ENCODE peak calls at places on chromosomes 5 and 9, in eight cellular contexts. Y is astrocyte, J is BE2C, O is heart left ventricle, L is WERI-Rb-1, T is A549, K is nephron progenitor cell, S is A673. P is an unnamed sample.

GRCh38 chr9:91914937-91915336 is 35.1 kb downstream of the ROR2 start:
- DNase-seq in Y (no peak), J (no peak), O (no peak), L (no peak), T (no peak), K (no peak), S (no peak), P (no peak)

GRCh38 chr5:370959-371810 is 49.7 kb downstream of the AHRR start:
- DNase-seq in Y (no peak), J (no peak), O (no peak), L (no peak), T (no peak), K (no peak), S (no peak), P (peak)

GRCh38 chr9:93603011-93603410 is 26.6 kb downstream of the PHF2 start:
- DNase-seq in Y (no peak), J (no peak), O (no peak), L (no peak), T (no peak), K (no peak), S (no peak), P (no peak)

GRCh38 chr9:78565481-78565880 is 268.6 kb downstream of the PSAT1 start:
- DNase-seq in Y (no peak), J (no peak), O (no peak), L (no peak), T (no peak), K (no peak), S (no peak), P (no peak)

GRCh38 chr5:139903805-139904565 is 108.4 kb downstream of the PSD2 start:
- DNase-seq in Y (no peak), J (peak), O (no peak), L (peak), T (peak), K (peak), S (peak), P (peak)

GRCh38 chr5:178074266-178074952 is 38.9 kb upstream of the N4BP3 start:
- DNase-seq in Y (peak), J (peak), O (no peak), L (peak), T (no peak), K (no peak), S (peak), P (no peak)

GRCh38 chr5:75601996-75602395 is 9.3 kb upstream of the ANKDD1B start:
- DNase-seq in Y (peak), J (no peak), O (no peak), L (no peak), T (no peak), K (no peak), S (no peak), P (no peak)

GRCh38 chr9:99905833-99906402 is 536 bp upstream of the STX17 start:
- DNase-seq in Y (peak), J (no peak), O (no peak), L (peak), T (no peak), K (peak), S (no peak), P (no peak)

GRCh38 chr9:135886147-135886981 is 21.0 kb downstream of the CAMSAP1 start:
- DNase-seq in Y (peak), J (no peak), O (no peak), L (no peak), T (no peak), K (no peak), S (no peak), P (no peak)

GRCh38 chr9:92163276-92163675 is 48.1 kb upstream of the SPTLC1 start:
- DNase-seq in Y (no peak), J (no peak), O (no peak), L (no peak), T (no peak), K (no peak), S (no peak), P (no peak)

GRCh38 chr5:138664276-138664943 is 88.8 kb upstream of the CTNNA1 start:
- DNase-seq in Y (peak), J (no peak), O (no peak), L (peak), T (no peak), K (no peak), S (no peak), P (peak)

GRCh38 chr9:80285325-80285724 is 713.6 kb downstream of the TLE4 start:
- DNase-seq in Y (peak), J (no peak), O (no peak), L (peak), T (no peak), K (no peak), S (peak), P (no peak)
- TF ChIP-seq CTCF in Y (peak), J (peak), O (peak), L (peak), T (peak), K (no peak), S (peak), P (no peak)

DNA sequence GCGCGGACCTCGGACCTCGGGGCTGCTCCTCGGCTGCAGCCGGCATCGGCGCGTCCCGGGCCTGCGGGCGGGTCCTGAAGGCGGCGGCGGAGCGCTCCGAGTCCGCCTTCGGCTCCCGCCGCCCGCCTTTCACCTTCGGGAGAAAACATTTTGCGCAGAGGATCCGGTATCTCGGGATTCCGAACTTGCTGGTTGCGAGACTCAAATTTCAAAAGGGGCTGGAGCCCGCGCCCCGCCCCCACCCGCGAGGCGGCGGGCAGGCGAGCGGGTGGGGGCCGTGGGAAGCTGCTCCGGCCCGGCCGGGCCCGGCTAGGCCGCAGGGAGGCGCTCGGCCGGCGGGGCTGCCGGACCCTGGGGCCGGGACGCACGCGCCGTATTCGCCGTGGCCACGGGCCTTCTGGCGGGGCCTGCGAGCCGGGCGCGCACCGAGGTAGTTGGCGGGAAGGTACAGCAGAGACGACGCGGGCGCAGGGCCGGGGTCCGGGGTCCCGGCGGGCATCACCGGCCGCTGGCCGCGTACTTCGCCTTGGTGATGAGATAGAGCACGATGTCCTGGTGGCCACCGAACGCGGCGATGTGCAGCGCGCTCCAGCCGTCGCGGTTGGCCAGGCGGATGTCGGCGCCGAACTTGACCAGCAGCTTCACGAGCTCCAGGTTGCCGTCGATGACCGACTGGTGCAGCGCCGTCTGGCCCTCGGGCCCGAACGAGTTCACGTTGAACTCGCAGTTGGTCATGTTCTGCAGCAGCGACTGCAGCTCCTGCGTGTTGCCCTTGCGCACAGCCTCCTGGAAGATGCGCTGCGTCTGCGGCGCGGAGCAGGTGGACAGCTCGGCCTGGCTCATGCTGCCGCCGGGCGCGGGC is 754 bp downstream of the NRARP start:
- DNase-seq in Y (peak), J (peak), O (peak), L (peak), T (no peak), K (peak), S (peak), P (peak)
- TF ChIP-seq CTCF in Y (no peak), J (no peak), O (peak), L (peak), T (peak), K (no peak), S (no peak), P (no peak)

GRCh38 chr9:89919171-89919681 is 314.4 kb downstream of the GADD45G start:
- DNase-seq in Y (no peak), J (peak), O (peak), L (peak), T (no peak), K (no peak), S (no peak), P (peak)
- TF ChIP-seq CTCF in Y (no peak), J (peak), O (no peak), L (peak), T (no peak), K (no peak), S (peak), P (no peak)

GRCh38 chr9:117714282-117714681 is 10.1 kb downstream of the TLR4 start:
- DNase-seq in Y (no peak), J (peak), O (no peak), L (peak), T (no peak), K (no peak), S (no peak), P (no peak)
- TF ChIP-seq CTCF in Y (no peak), J (peak), O (no peak), L (peak), T (no peak), K (no peak), S (no peak), P (no peak)

DNA sequence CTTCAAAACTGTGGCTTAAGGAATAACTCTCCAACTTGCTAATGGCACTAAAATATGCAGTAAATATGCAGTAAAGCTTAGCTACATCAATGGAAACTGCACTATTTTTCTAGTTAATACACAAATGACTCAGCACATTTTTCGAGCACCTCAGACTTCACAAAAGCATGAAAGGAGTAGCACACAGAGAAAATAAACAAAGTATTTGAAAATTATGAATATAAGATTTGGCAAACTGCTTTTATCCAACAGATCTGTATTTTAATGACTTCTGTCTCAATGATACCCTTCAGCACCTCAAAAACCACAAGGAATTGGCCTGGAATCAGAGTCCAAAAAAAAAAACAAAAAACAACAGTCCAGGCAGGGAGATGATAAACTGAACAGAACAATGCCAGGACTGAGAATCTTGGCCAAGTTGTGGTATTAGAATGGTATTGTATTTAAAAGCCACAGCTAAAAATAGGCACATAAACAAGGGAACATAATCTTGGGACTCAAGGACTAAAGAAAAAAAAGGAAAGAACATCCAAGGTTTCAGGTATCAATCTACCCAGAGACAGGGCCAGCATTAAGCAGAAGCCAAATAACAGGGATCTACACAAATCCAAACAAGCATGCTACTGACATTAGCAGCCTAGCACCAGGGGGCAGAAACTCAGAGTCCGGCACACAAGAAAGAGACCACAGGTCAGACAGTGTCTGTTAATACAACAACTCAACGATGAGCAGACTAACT is 21.4 kb downstream of the TMEM245 start:
- DNase-seq in Y (peak), J (peak), O (no peak), L (peak), T (no peak), K (peak), S (no peak), P (no peak)
- TF ChIP-seq CTCF in Y (no peak), J (peak), O (peak), L (peak), T (peak), K (peak), S (peak), P (no peak)

GRCh38 chr5:180111273-180111695 is 39.7 kb upstream of the RNF130 start:
- DNase-seq in Y (no peak), J (no peak), O (no peak), L (no peak), T (no peak), K (no peak), S (no peak), P (no peak)

GRCh38 chr5:180113660-180114303 is 42.2 kb upstream of the RNF130 start:
- DNase-seq in Y (no peak), J (no peak), O (no peak), L (no peak), T (no peak), K (no peak), S (no peak), P (no peak)

GRCh38 chr5:180109920-180110319 is 38.4 kb upstream of the RNF130 start:
- DNase-seq in Y (no peak), J (no peak), O (no peak), L (peak), T (no peak), K (no peak), S (no peak), P (no peak)

GRCh38 chr5:180114304-180115003 is 42.9 kb upstream of the RNF130 start:
- DNase-seq in Y (no peak), J (no peak), O (no peak), L (no peak), T (no peak), K (no peak), S (no peak), P (no peak)

DNA sequence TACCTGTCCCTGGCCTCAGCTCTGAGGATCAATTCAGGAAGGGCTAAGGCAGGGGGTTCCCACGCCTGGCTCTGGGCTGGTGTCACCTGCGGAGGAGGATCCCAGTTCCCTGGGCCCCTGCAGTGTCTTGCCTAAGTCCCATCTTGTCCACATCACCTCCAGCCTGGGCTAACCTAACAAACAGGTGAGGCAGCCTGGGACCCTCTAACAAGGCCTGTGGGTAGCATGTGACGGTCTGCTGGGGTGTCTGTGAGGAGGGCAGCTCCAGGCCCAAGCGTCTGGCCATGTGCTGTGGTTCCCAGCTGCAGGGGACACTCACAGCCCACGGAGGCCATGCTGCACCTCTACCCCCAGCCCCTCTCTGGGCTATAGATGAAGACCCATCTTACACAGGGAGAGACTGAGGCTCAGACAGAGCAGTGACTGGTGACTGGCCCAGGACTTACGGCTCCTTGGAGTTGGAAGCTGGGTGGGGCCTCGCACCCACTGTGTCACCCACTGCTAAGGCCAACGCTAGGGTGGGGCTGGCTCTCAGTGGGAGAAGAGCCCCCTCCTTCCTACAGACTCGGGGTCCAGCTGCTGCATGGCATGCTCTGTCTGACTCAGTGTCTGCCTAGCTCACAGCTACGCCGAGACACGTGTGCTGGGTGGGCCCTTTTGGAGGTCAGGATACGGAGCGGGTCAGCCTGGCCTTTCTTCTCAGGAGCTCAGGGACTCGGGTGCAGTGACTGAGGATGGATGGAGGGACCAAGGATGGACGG is 40.7 kb upstream of the RNF130 start:
- DNase-seq in Y (no peak), J (no peak), O (no peak), L (no peak), T (no peak), K (no peak), S (no peak), P (no peak)
- TF ChIP-seq CTCF in Y (no peak), J (no peak), O (no peak), L (no peak), T (no peak), K (no peak), S (no peak), P (no peak)

GRCh38 chr5:59008816-59009473 is 426.1 kb downstream of the RAB3C start:
- DNase-seq in Y (no peak), J (no peak), O (no peak), L (no peak), T (no peak), K (no peak), S (no peak), P (no peak)

GRCh38 chr5:59003641-59004040 is 420.8 kb downstream of the RAB3C start:
- DNase-seq in Y (no peak), J (no peak), O (no peak), L (peak), T (no peak), K (no peak), S (no peak), P (no peak)

GRCh38 chr5:59003124-59003523 is 420.2 kb downstream of the RAB3C start:
- DNase-seq in Y (no peak), J (no peak), O (no peak), L (peak), T (no peak), K (no peak), S (no peak), P (no peak)

GRCh38 chr5:59005934-59006701 is 423.2 kb downstream of the RAB3C start:
- DNase-seq in Y (no peak), J (no peak), O (no peak), L (no peak), T (no peak), K (no peak), S (no peak), P (no peak)

GRCh38 chr5:59007460-59008063 is 424.7 kb downstream of the RAB3C start:
- DNase-seq in Y (peak), J (no peak), O (no peak), L (no peak), T (no peak), K (no peak), S (peak), P (no peak)
- TF ChIP-seq CTCF in Y (peak), J (peak), O (peak), L (peak), T (peak), K (peak), S (peak), P (no peak)

GRCh38 chr9:98806394-98807069 is 938 bp upstream of the GALNT12 start:
- DNase-seq in Y (no peak), J (no peak), O (no peak), L (no peak), T (no peak), K (no peak), S (no peak), P (no peak)
- TF ChIP-seq CTCF in Y (peak), J (no peak), O (no peak), L (peak), T (peak), K (no peak), S (peak), P (no peak)

DNA sequence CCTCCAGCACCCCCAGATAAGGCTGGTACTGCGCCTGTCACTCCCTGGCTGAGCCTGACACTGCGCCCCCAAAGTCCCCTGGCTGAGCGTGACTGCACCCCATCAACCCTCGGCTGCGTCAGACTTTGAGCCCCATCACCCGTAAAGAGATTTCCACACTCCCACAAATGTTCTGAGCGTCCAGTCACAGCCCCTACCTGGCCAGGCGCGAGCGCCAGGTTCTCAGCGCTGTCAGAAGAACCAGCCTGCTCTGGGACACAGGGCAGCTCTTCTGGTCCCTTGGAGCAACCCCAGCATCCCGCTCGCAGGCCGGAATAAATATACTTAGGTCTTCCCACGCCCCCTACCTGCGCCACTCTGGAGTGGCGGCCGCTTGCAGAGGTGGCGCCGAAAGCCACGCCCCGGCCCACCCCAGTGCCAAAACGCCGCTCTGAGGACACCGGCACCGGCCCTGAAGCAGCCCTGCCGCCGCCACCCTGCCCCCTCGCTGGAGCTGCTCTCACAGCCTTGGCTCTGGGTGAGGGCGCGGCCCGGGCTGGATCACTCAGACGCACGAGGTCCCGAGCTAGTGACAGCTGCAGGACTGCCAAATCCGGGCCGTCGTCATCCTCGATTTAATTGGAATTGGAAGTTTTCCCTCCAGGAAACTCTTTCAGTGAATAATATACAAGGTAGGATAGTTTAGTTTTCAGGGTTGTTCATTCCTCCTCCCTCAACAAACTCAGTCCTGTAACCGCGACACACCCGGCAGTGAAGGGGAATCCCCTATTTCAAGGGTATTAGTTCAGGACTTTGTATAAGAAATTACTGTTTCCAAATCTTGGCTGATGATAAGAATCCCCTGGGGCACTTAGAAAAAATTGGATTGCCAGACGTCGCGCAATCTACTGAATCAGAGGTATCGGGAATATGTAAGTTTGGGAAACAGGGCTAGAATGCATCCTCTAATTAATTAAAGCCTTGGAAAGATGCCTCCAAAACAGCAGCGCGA is 1.2 kb upstream of the CEMIP2 start:
- DNase-seq in Y (no peak), J (peak), O (peak), L (peak), T (peak), K (peak), S (peak), P (peak)
- TF ChIP-seq CTCF in Y (peak), J (no peak), O (no peak), L (no peak), T (peak), K (no peak), S (no peak), P (no peak)